ENCODE peak calls at places on chromosomes 5 and 9, in four cellular contexts. I, Y, P and T are unnamed samples.

GRCh38 chr5:24788829-24789509 is 144.2 kb upstream of the CDH10 start:
- DNase-seq in I (no peak), Y (no peak), P (no peak), T (no peak)

GRCh38 chr9:116059466-116059865 is 94.1 kb upstream of the PAPPA start:
- DNase-seq in I (no peak), Y (no peak), P (no peak), T (no peak)

GRCh38 chr9:81465468-81466002 is 223.8 kb downstream of the TLE1 start:
- DNase-seq in I (no peak), Y (no peak), P (no peak), T (no peak)

GRCh38 chr5:54091416-54092130 is 218.8 kb downstream of the ARL15 start:
- DNase-seq in I (no peak), Y (no peak), P (no peak), T (no peak)

GRCh38 chr9:33445389-33445881 is 2.0 kb downstream of the AQP3 start:
- DNase-seq in I (peak), Y (no peak), P (no peak), T (no peak)

GRCh38 chr5:158165647-158166046 is 306.7 kb upstream of the CLINT1 start:
- DNase-seq in I (no peak), Y (no peak), P (no peak), T (no peak)

GRCh38 chr9:76680716-76681431 is 83.4 kb upstream of the PCA3 start:
- DNase-seq in I (no peak), Y (no peak), P (no peak), T (no peak)

GRCh38 chr9:110555551-110555950 is 24.0 kb downstream of the SVEP1 start:
- DNase-seq in I (no peak), Y (no peak), P (no peak), T (no peak)

GRCh38 chr9:69809304-69809863 is 11.2 kb upstream of the CFAP95 start:
- DNase-seq in I (no peak), Y (peak), P (no peak), T (peak)

GRCh38 chr5:448061-448765 is 5.2 kb downstream of the EXOC3 start:
- DNase-seq in I (no peak), Y (no peak), P (no peak), T (no peak)

GRCh38 chr5:446066-446725 is 3.2 kb downstream of the EXOC3 start:
- DNase-seq in I (no peak), Y (no peak), P (no peak), T (no peak)

GRCh38 chr5:445591-445990 is 2.6 kb downstream of the EXOC3 start:
- DNase-seq in I (no peak), Y (no peak), P (no peak), T (no peak)

GRCh38 chr5:447501-447900 is 4.5 kb downstream of the EXOC3 start:
- DNase-seq in I (no peak), Y (no peak), P (no peak), T (no peak)

GRCh38 chr5:446864-447263 is 3.9 kb downstream of the EXOC3 start:
- DNase-seq in I (no peak), Y (peak), P (no peak), T (peak)
- TF ChIP-seq CTCF in I (peak), Y (peak), P (peak), T (peak)

DNA sequence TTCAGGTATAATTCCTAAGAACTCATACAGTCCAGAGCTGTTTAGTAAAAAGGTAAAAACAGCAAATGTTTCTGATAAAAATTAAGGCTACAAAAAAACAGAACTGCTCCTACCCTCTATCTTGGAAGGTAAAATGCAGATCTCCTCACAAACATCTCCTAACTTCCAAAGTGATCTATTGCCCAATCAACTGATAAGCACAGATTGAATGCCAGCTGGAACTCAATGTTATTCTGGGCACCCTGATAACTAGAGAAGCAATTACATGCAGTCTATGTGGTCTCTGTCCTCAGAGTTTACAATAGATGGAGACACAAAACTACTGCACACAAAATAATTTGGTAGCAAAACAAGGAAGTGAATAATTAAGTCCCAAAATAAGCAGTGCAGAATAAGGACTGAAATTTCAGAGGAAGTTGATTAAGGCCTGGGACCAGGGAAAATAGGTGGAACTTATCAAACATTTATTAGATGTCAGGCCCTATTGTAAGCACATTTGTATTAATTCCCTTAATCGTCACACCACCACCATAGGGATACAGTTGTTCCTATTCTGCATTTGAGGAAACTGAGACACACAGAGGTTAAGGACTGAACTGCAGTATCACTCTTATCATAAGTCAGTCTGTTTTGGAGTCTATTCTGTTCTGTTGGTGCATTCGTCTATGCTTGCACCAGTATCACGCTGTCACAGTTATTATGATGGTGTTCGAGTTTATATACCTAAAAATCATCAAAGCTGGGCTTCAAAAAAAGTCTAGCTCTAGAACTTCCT is 102.2 kb upstream of the TARS1 start:
- DNase-seq in I (no peak), Y (no peak), P (no peak), T (no peak)
- TF ChIP-seq CTCF in I (no peak), Y (no peak), P (no peak), T (no peak)

GRCh38 chr9:107878462-107878861 is 388.9 kb upstream of the KLF4 start:
- DNase-seq in I (no peak), Y (no peak), P (no peak), T (no peak)

GRCh38 chr9:107883496-107884120 is 394.0 kb upstream of the KLF4 start:
- DNase-seq in I (no peak), Y (no peak), P (no peak), T (peak)

GRCh38 chr9:107881625-107882300 is 392.2 kb upstream of the KLF4 start:
- DNase-seq in I (no peak), Y (no peak), P (no peak), T (no peak)
- TF ChIP-seq CTCF in I (no peak), Y (no peak), P (no peak), T (no peak)

DNA sequence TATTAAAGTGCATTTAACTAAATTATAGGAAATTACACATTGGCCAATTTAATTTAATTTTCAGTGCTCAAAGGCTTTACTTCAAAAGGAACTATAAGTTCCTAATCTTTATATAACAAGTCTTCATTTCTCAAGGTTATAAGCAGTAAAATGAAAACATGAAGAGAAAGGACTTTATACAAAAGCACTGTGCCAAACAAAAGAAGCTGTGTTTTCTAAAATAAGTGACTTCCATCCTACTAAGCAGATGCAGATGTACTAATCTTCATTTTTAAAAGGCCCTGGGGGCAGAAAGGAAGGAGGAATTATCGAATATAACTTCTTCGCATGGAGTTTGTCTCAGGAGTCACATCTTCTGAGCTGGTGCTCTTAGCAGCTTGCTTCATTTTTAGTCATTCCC is 81.4 kb downstream of the SHC3 start:
- DNase-seq in I (no peak), Y (no peak), P (no peak), T (no peak)
- TF ChIP-seq CTCF in I (no peak), Y (no peak), P (no peak), T (no peak)

GRCh38 chr9:20512106-20512505 is 110.2 kb downstream of the MLLT3 start:
- DNase-seq in I (no peak), Y (no peak), P (no peak), T (no peak)

GRCh38 chr9:20509464-20509863 is 112.8 kb downstream of the MLLT3 start:
- DNase-seq in I (no peak), Y (no peak), P (no peak), T (no peak)

GRCh38 chr9:20511680-20512079 is 110.6 kb downstream of the MLLT3 start:
- DNase-seq in I (no peak), Y (no peak), P (no peak), T (no peak)

GRCh38 chr9:20513126-20513913 is 109.0 kb downstream of the MLLT3 start:
- DNase-seq in I (no peak), Y (no peak), P (no peak), T (no peak)

DNA sequence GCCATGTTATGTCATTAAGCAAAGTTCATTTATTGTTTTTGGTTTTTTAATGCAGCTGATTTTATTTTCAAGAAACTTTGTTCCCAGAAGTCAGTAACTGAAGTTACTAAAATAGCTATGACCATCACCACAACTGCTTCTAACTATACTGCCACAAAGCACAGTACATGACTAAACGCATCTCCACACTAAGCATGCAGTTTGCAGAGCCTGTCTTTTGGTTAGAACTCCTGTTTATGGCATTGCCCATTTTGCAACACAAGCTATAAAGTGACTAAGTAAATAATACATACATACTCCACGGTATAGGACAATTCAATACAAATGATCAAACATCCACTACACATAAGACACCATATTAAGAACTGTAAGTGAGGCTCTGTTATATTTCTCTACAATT is 109.7 kb downstream of the MLLT3 start:
- DNase-seq in I (no peak), Y (no peak), P (no peak), T (no peak)
- TF ChIP-seq CTCF in I (no peak), Y (no peak), P (no peak), T (no peak)